ENCODE peak calls at places on chromosomes 12 and 14, in eight cellular contexts. M is gastrocnemius medialis; F is upper lobe of left lung; I is CD8-positive, alpha-beta T cell; B is HCT116; R is lung; C is endodermal cell; S is stomach. K is an unnamed sample. For H3K36me3, the result is how much of the 10 kb centered on the place peaks cover.

GRCh38 chr12:214005-214736 is at the start of gene SLC6A12:
- DNase-seq in M (no peak), I (no peak), R (no peak), F (no peak), C (peak), B (no peak), S (no peak), K (no peak)

GRCh38 chr12:6735448-6736191 is 11.8 kb downstream of the COPS7A start:
- DNase-seq in I (no peak), M (peak), S (peak), R (peak), C (peak), F (peak), B (no peak), K (peak)

GRCh38 chr12:76678992-76679391 is 84.9 kb upstream of the ZDHHC17 start:
- DNase-seq in C (no peak), M (no peak), R (no peak), F (no peak), B (no peak), S (no peak), I (no peak), K (peak)

GRCh38 chr14:69812725-69813124 is 15.7 kb upstream of the SLC10A1 start:
- DNase-seq in I (no peak), C (no peak), M (no peak), B (no peak), R (no peak), S (no peak), F (no peak), K (no peak)

GRCh38 chr14:81927069-81927468 is 393.4 kb upstream of the SEL1L start:
- DNase-seq in C (no peak), F (no peak), B (no peak), I (no peak), S (no peak), R (no peak), M (no peak), K (no peak)

GRCh38 chr12:82756303-82756702 is 69.6 kb downstream of the TMTC2 start:
- DNase-seq in B (no peak), R (no peak), C (peak), I (no peak), M (no peak), F (no peak), S (no peak), K (no peak)

GRCh38 chr14:98136019-98136418 is 1136.0 kb downstream of the BCL11B start:
- DNase-seq in M (no peak), S (no peak), I (peak), R (no peak), B (no peak), C (peak), F (peak), K (no peak)

GRCh38 chr14:74249433-74250375 is 10.5 kb downstream of the VSX2 start:
- DNase-seq in F (no peak), I (no peak), C (no peak), S (no peak), R (no peak), B (no peak), M (no peak), K (no peak)

GRCh38 chr14:55851961-55852360 is 266.2 kb upstream of the PELI2 start:
- DNase-seq in S (no peak), F (no peak), R (no peak), C (no peak), B (no peak), I (no peak), M (no peak), K (no peak)

GRCh38 chr12:31324116-31324844 is 1.7 kb downstream of the SINHCAF start:
- DNase-seq in S (peak), R (peak), B (peak), M (peak), C (peak), F (peak), I (peak), K (peak)

GRCh38 chr14:69900603-69901002 is 21.4 kb downstream of the SMOC1 start:
- DNase-seq in C (no peak), M (no peak), R (no peak), S (no peak), B (no peak), I (no peak), F (no peak), K (no peak)

GRCh38 chr14:53519137-53519536 is 366.0 kb upstream of the DDHD1 start:
- DNase-seq in S (no peak), I (no peak), M (no peak), B (no peak), C (no peak), F (no peak), R (no peak), K (no peak)

GRCh38 chr12:46303039-46303666 is 34.3 kb upstream of the SLC38A1 start:
- DNase-seq in I (peak), F (no peak), R (peak), M (no peak), S (peak), C (peak), B (peak), K (peak)

GRCh38 chr12:111677186-111677585 is 8.6 kb downstream of the BRAP start:
- DNase-seq in R (no peak), S (no peak), M (no peak), I (no peak), C (no peak), F (no peak), B (no peak), K (no peak)
- H3K36me3 ChIP-seq in R (under half), S (half or more), M (half or more), I (under half), C (half or more), F (half or more), B (under half), K (under half)

GRCh38 chr14:36313206-36313605 is 7.2 kb downstream of the MBIP start:
- DNase-seq in M (no peak), C (no peak), S (no peak), B (no peak), F (no peak), R (no peak), I (no peak), K (no peak)
- H3K36me3 ChIP-seq in M (under half), C (half or more), S (under half), B (under half), F (under half), R (under half), I (under half), K (under half)

GRCh38 chr12:121455766-121456420 is 56.0 kb downstream of the RNF34 start:
- DNase-seq in F (peak), R (no peak), M (no peak), S (no peak), I (no peak), C (peak), B (no peak), K (no peak)
- H3K36me3 ChIP-seq in F (under half), R (under half), M (under half), S (under half), I (under half), C (under half), B (under half), K (under half)

GRCh38 chr12:132069336-132069985 is 74.7 kb downstream of the DDX51 start:
- DNase-seq in B (no peak), F (peak), I (no peak), C (no peak), S (no peak), M (no peak), R (no peak), K (no peak)

GRCh38 chr12:132071837-132072384 is 72.2 kb downstream of the DDX51 start:
- DNase-seq in B (no peak), S (no peak), M (no peak), F (peak), R (no peak), I (no peak), C (no peak), K (no peak)

GRCh38 chr12:132071001-132071810 is 72.9 kb downstream of the DDX51 start:
- DNase-seq in B (no peak), I (no peak), S (no peak), M (no peak), R (no peak), F (no peak), C (no peak), K (no peak)

GRCh38 chr12:132068250-132068649 is 75.9 kb downstream of the DDX51 start:
- DNase-seq in M (no peak), S (no peak), I (no peak), R (no peak), F (no peak), B (no peak), C (no peak), K (no peak)

DNA sequence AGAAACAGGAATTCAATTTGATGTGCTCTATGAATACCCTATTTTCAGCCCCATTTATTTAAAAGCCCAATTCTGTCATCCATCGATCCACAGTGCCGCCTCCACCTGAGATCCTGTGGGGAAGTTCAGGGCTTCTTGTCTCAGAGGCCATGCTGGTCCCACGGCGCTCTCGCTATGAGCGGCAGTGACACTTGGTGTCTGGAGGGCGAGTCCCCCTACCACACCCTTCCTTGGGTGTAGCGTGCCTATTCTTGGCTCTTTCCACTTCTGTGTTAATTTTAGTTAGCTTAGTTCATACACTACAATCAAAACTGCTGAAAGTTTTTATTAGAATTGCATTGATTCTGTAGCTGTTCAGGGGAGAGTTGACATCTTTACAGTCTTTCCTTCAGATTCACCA is 73.8 kb downstream of the DDX51 start:
- DNase-seq in I (no peak), M (no peak), F (no peak), R (no peak), S (no peak), B (no peak), C (no peak), K (no peak)
- H3K36me3 ChIP-seq in I (under half), M (half or more), F (half or more), R (half or more), S (under half), B (under half), C (half or more), K (under half)

GRCh38 chr12:26963413-26963812 is 25.1 kb downstream of the FGFR1OP2 start:
- DNase-seq in F (no peak), M (no peak), S (no peak), C (no peak), R (no peak), I (no peak), B (no peak), K (no peak)
- H3K36me3 ChIP-seq in F (under half), M (half or more), S (under half), C (half or more), R (under half), I (under half), B (under half), K (under half)

DNA sequence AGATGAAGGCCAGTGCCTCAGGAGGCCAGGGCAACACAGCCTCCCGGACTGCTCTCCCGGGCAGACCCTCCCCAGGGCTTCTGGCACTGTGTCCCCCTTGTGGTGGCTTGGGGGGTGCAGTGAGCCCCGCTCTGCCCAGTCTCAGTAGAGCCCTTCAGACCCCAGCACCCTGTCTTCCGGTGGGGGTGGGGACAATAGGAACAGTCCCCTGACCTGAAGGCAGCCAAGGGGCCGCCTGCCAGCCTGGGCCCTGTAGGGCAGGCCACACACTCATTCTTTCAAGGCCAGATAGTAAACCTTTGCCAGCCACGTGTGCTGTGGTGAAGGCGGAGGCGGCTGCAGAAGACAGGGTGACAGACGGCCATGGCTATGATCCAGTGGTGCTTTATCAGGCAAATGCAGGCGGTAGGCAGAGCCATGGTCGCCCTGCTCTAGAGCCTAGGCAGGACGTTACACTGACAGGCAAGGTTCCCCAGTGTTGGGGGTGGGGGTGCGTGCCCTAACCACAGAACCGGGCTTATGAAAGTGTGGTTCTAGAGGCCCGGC is 15.0 kb downstream of the ZFYVE21 start:
- DNase-seq in F (no peak), S (peak), M (peak), B (no peak), I (no peak), C (no peak), R (no peak), K (peak)
- H3K36me3 ChIP-seq in F (under half), S (under half), M (under half), B (under half), I (under half), C (half or more), R (half or more), K (under half)

GRCh38 chr14:101757839-101758211 is 3.7 kb upstream of the PPP2R5C start:
- DNase-seq in F (no peak), B (no peak), S (no peak), M (no peak), C (no peak), R (no peak), I (no peak), K (no peak)
- H3K36me3 ChIP-seq in F (under half), B (under half), S (under half), M (under half), C (under half), R (under half), I (under half), K (under half)

K was measured in body of pancreas.